ENCODE peak calls at places on chromosomes 5 and 9, in five cellular contexts. Z is mammary epithelial cell; U is astrocyte of the cerebellum; R is GDM1; S is activated CD4-positive, alpha-beta T cell treated with anti-CD3 and anti-CD28 coated beads, Interleukin-2, amount 50 U/mL, for 1 hour. M is an unnamed sample.

GRCh38 chr9:83154821-83155220 is 91.9 kb upstream of the RASEF start:
- DNase-seq in Z (peak), U (peak), R (no peak), S (no peak), M (no peak)

GRCh38 chr5:2916076-2916682 is 164.7 kb upstream of the IRX2 start:
- DNase-seq in Z (no peak), U (no peak), R (no peak), S (no peak), M (no peak)

GRCh38 chr5:64298586-64298985 is 132.9 kb downstream of the RNF180 start:
- DNase-seq in Z (no peak), U (no peak), R (no peak), S (no peak), M (no peak)

GRCh38 chr5:86833868-86834267 is 216.1 kb downstream of the COX7C start:
- DNase-seq in Z (no peak), U (no peak), R (no peak), S (no peak), M (no peak)

GRCh38 chr9:85569988-85570387 is 171.8 kb downstream of the AGTPBP1 start:
- DNase-seq in Z (peak), U (peak), R (no peak), S (no peak), M (peak)

GRCh38 chr5:107826311-107827000 is 155.7 kb upstream of the EFNA5 start:
- DNase-seq in Z (no peak), U (no peak), R (no peak), S (no peak), M (no peak)

GRCh38 chr5:127997131-127997775 is 86.3 kb upstream of the SLC12A2 start:
- DNase-seq in Z (no peak), U (no peak), R (no peak), S (no peak), M (no peak)

GRCh38 chr5:15499528-15500325 is at the start of gene FBXL7:
- DNase-seq in Z (peak), U (no peak), R (no peak), S (no peak), M (peak)

GRCh38 chr5:73381587-73382411 is 66.8 kb downstream of the FOXD1 start:
- DNase-seq in Z (no peak), U (no peak), R (no peak), S (no peak), M (no peak)

GRCh38 chr5:177968661-177969211 is 27.3 kb downstream of the PROP1 start:
- DNase-seq in Z (no peak), U (no peak), R (no peak), S (no peak), M (no peak)

GRCh38 chr5:139807647-139808030 is 12.0 kb downstream of the PSD2 start:
- DNase-seq in Z (no peak), U (no peak), R (no peak), S (no peak), M (no peak)

GRCh38 chr5:122478741-122479459 is 166.9 kb downstream of the SNCAIP start:
- DNase-seq in Z (peak), U (no peak), R (no peak), S (no peak), M (peak)

GRCh38 chr5:14727428-14727865 is 62.9 kb downstream of the OTULIN start:
- DNase-seq in Z (peak), U (peak), R (peak), S (peak), M (peak)

GRCh38 chr5:172336666-172337310 is 53.2 kb upstream of the UBTD2 start:
- DNase-seq in Z (no peak), U (no peak), R (no peak), S (no peak), M (no peak)

GRCh38 chr9:69391946-69392345 is 66.9 kb downstream of the ENTREP1 start:
- DNase-seq in Z (no peak), U (no peak), R (no peak), S (no peak), M (no peak)

GRCh38 chr5:53714324-53715010 is 154.0 kb downstream of the NDUFS4 start:
- DNase-seq in Z (no peak), U (no peak), R (no peak), S (no peak), M (peak)

GRCh38 chr9:92173318-92173717 is 58.1 kb upstream of the SPTLC1 start:
- DNase-seq in Z (no peak), U (no peak), R (no peak), S (no peak), M (no peak)

GRCh38 chr5:55037046-55037771 is 13.2 kb downstream of the GZMK start:
- DNase-seq in Z (no peak), U (no peak), R (no peak), S (peak), M (no peak)

GRCh38 chr5:86878250-86878649 is 260.5 kb downstream of the COX7C start:
- DNase-seq in Z (no peak), U (peak), R (no peak), S (no peak), M (no peak)

GRCh38 chr5:96657068-96657467 is 5.1 kb upstream of the CAST start:
- DNase-seq in Z (peak), U (peak), R (peak), S (peak), M (peak)

GRCh38 chr9:123713282-123713681 is 216.6 kb downstream of the DENND1A start:
- DNase-seq in Z (no peak), U (no peak), R (no peak), S (no peak), M (no peak)

GRCh38 chr9:134214395-134214765 is 50.0 kb upstream of the RNU6ATAC start:
- DNase-seq in Z (no peak), U (no peak), R (no peak), S (no peak), M (no peak)

GRCh38 chr5:179143446-179143845 is 83.3 kb downstream of the ZNF354C start:
- DNase-seq in Z (no peak), U (no peak), R (no peak), S (no peak), M (peak)

GRCh38 chr5:87787640-87788039 is 374.9 kb upstream of the CCNH start:
- DNase-seq in Z (no peak), U (no peak), R (no peak), S (no peak), M (no peak)